ENCODE peak calls at places on chromosomes 3 and 15, in eight cellular contexts. V is HepG2, F is transverse colon, C is HL-60, X is GM23338, O is endothelial cell of umbilical vein, P is GM12891, E is vagina. N is an unnamed sample.

GRCh38 chr3:24952388-24952787 is 457.7 kb upstream of the THRB start:
- DNase-seq in O (no peak), F (no peak), P (no peak), X (peak; percentile 87), C (no peak), V (no peak), E (no peak), N (no peak)

GRCh38 chr3:99663981-99664380 is 25.6 kb downstream of the COL8A1 start:
- DNase-seq in O (peak; percentile 73), F (no peak), E (no peak), P (no peak), C (no peak), V (no peak), X (no peak), N (no peak)

GRCh38 chr15:76147906-76148553 is 88.2 kb downstream of the TMEM266 start:
- DNase-seq in X (peak; percentile 76), V (no peak), C (no peak), F (peak; percentile 63), E (no peak), O (peak; percentile 28), P (peak; percentile 72), N (peak; percentile 71)

GRCh38 chr3:140023616-140024530 is 88.9 kb downstream of the CLSTN2 start:
- DNase-seq in P (no peak), C (no peak), V (no peak), E (no peak), X (no peak), F (peak; percentile 10), O (no peak), N (no peak)

GRCh38 chr3:107920538-107920937 is 170.3 kb downstream of the CD47 start:
- DNase-seq in F (no peak), C (no peak), P (no peak), E (no peak), O (no peak), X (no peak), V (no peak), N (no peak)

GRCh38 chr15:95024388-95024787 is 793.0 kb downstream of the MCTP2 start:
- DNase-seq in E (no peak), X (peak; percentile 86), P (no peak), F (no peak), O (peak; percentile 46), C (no peak), V (no peak), N (no peak)

GRCh38 chr15:51939216-51939615 is 32.4 kb downstream of the LEO1 start:
- DNase-seq in C (no peak), V (no peak), E (no peak), P (no peak), X (no peak), F (no peak), O (peak; percentile 57), N (no peak)

GRCh38 chr3:105676621-105677300 is 192.1 kb downstream of the CBLB start:
- DNase-seq in O (no peak), V (no peak), P (no peak), E (no peak), X (no peak), C (no peak), F (no peak), N (no peak)

GRCh38 chr3:184582583-184582982 is 21.0 kb downstream of the EPHB3 start:
- DNase-seq in P (no peak), V (no peak), E (no peak), F (no peak), X (peak; percentile 87), C (no peak), O (no peak), N (no peak)

GRCh38 chr3:173622156-173622555 is 224.6 kb downstream of the NLGN1 start:
- DNase-seq in E (no peak), F (no peak), X (no peak), V (no peak), P (no peak), O (no peak), C (no peak), N (no peak)

GRCh38 chr15:25416693-25417092 is 22.1 kb downstream of the UBE3A start:
- DNase-seq in O (peak; percentile 30), X (no peak), F (no peak), E (no peak), C (no peak), V (no peak), P (no peak), N (no peak)

GRCh38 chr3:17384567-17385296 is 357.7 kb downstream of the TBC1D5 start:
- DNase-seq in X (no peak), V (no peak), F (no peak), O (no peak), P (no peak), E (no peak), C (peak; percentile 57), N (no peak)

GRCh38 chr15:77507911-77508310 is 87.2 kb downstream of the HMG20A start:
- DNase-seq in E (no peak), X (no peak), O (peak; percentile 82), V (peak; percentile 74), P (no peak), C (no peak), F (no peak), N (no peak)

GRCh38 chr15:98548172-98548971 is 100.0 kb upstream of the IGF1R start:
- DNase-seq in F (peak; percentile 56), V (no peak), X (peak; percentile 92), E (no peak), C (peak; percentile 13), P (no peak), O (peak; percentile 53), N (no peak)
- TF ChIP-seq POLR2AphosphoS5 in F (peak; percentile 50), V (no peak), X (peak; percentile 31), E (peak; percentile 92), C (no peak), P (no peak), O (no peak), N (no peak)

GRCh38 chr3:112769624-112770023 is 77.0 kb downstream of the CD200R1L start:
- DNase-seq in P (no peak), F (no peak), C (no peak), X (no peak), V (no peak), E (no peak), O (no peak), N (no peak)

GRCh38 chr3:112770907-112771306 is 75.8 kb downstream of the CD200R1L start:
- DNase-seq in O (no peak), E (no peak), V (no peak), F (no peak), X (no peak), C (no peak), P (no peak), N (no peak)

GRCh38 chr3:112767777-112768176 is 78.9 kb downstream of the CD200R1L start:
- DNase-seq in E (no peak), C (no peak), V (no peak), P (no peak), F (no peak), X (no peak), O (no peak), N (no peak)

GRCh38 chr3:112767177-112767576 is 79.5 kb downstream of the CD200R1L start:
- DNase-seq in P (peak; percentile 7), E (no peak), X (no peak), O (no peak), C (peak; percentile 89), F (no peak), V (no peak), N (peak; percentile 7)

DNA sequence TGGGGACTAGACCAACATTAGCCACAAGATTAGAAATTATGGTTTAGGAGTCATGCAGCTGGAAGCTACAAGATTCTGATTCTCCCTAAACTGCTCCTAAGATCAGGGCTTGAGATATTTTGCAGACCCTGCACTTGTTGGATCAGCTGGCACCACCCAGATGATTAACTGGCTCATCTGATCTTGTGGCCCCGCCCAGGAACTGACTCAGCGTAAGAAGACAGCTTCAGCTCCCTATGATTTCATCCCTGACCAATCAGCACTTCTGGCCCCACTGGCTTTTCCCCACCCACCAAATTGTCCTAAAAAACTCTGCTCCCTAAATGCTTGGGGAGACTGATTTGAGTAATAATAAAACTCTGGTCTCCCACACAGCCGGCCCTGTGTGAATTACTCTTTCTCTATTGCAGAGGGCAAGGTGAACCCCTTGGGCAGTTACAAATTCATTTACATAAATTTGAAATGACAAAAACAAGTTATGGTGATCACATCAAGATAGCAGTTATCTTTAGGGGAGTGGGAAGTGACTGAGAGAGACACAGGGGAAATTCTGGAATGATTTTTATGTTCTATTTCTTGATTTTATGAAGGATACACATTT is 76.5 kb downstream of the CD200R1L start:
- DNase-seq in E (no peak), X (peak; percentile 74), V (no peak), C (no peak), F (no peak), O (peak; percentile 24), P (no peak), N (no peak)
- TF ChIP-seq POLR2AphosphoS5 in E (no peak), X (no peak), V (no peak), C (no peak), F (no peak), O (no peak), P (no peak), N (no peak)

DNA sequence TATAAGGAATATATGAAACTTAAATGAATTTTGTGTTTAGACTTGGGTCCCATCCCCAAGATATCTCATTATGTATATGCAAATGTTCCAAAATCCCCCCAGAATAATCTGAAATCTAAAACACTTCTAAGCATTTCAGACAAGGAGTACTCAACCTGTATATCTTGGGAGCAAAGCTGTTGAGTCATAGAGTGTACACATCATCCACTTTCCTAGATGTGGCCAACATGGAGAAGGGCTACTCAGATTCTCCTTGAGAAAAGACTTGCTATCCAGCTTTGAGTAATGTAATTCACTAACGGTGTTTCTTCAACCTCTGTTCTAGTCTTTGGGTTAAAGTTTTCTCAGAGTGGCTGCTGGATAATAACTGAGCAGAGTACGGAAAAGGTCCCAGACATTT is 215.5 kb upstream of the POU1F1 start:
- DNase-seq in P (no peak), E (no peak), O (no peak), F (no peak), X (no peak), V (no peak), C (no peak), N (no peak)
- TF ChIP-seq POLR2AphosphoS5 in P (no peak), E (no peak), O (no peak), F (no peak), X (no peak), V (no peak), C (no peak), N (no peak)

DNA sequence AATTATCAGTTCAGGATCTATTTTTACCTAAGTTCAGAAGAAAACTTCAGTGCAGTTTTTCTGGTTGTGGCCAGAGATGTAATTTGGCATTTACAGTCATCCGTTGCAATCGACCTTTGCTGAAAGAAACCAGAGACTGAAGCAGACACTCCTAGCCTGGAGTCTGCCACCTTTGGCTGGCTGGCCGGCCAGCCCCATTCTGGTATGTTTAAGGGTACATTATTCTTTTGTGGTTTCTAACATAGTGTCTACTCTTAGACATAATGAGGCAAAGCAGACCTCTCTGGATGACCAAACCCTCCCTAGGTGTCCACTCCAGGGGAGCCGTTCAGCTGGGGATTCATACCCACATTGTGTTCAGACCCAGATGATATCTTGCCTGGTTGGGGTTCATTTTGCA is 275.9 kb upstream of the TPM1 start:
- DNase-seq in V (no peak), P (no peak), O (no peak), X (no peak), C (no peak), F (no peak), E (no peak), N (no peak)
- TF ChIP-seq POLR2AphosphoS5 in V (no peak), P (no peak), O (no peak), X (no peak), C (no peak), F (no peak), E (no peak), N (no peak)